ENCODE peak calls at places on chromosomes 1 and 21, in nine cellular contexts. J is spleen, T is suprapubic skin, D is transverse colon, Z is stomach, R is upper lobe of left lung, O is HCT116, Y is esophagus muscularis mucosa, F is H1. U is an unnamed sample. For H3K27me3, the result is how much of the 10 kb centered on the place peaks cover.

GRCh38 chr1:87402192-87403046 is 73.7 kb downstream of the LMO4 start:
- DNase-seq in J (no peak), O (no peak), F (no peak), R (no peak), T (no peak), D (no peak), Z (no peak), Y (no peak), U (no peak)

GRCh38 chr1:55217226-55217996 is 2.2 kb upstream of the USP24 start:
- DNase-seq in J (no peak), R (no peak), F (no peak), O (no peak), Y (no peak), Z (no peak), T (no peak), D (no peak), U (no peak)

GRCh38 chr1:97551113-97551512 is 369.7 kb downstream of the DPYD start:
- DNase-seq in F (no peak), T (no peak), O (no peak), Y (no peak), J (no peak), R (no peak), D (no peak), Z (no peak), U (no peak)

GRCh38 chr21:38272215-38272614 is 15.4 kb downstream of the KCNJ15 start:
- DNase-seq in T (no peak), R (peak), F (no peak), Y (no peak), O (no peak), D (no peak), J (peak), Z (no peak), U (no peak)

GRCh38 chr1:19341201-19342076 is 29.3 kb downstream of the SLC66A1 start:
- DNase-seq in Y (no peak), J (peak), T (peak), D (peak), Z (peak), F (peak), O (peak), R (peak), U (no peak)

GRCh38 chr21:38057626-38058025 is 141.4 kb upstream of the KCNJ6 start:
- DNase-seq in Z (no peak), J (no peak), D (no peak), T (no peak), Y (no peak), F (no peak), R (no peak), O (no peak), U (no peak)

GRCh38 chr1:33346921-33347649 is 26.2 kb upstream of the A3GALT2 start:
- DNase-seq in Z (peak), J (no peak), Y (no peak), F (no peak), R (peak), O (peak), D (peak), T (no peak), U (no peak)

GRCh38 chr1:172293379-172293778 is 127.1 kb upstream of the C1orf105 start:
- DNase-seq in D (no peak), Y (no peak), Z (no peak), J (no peak), R (no peak), T (no peak), O (no peak), F (no peak), U (no peak)

GRCh38 chr1:230271396-230272035 is 154.6 kb downstream of the PGBD5 start:
- DNase-seq in Y (no peak), O (no peak), Z (no peak), T (peak), J (peak), R (no peak), F (no peak), D (no peak), U (no peak)

GRCh38 chr1:230272557-230272956 is 153.6 kb downstream of the PGBD5 start:
- DNase-seq in D (no peak), F (no peak), R (no peak), J (peak), Y (no peak), Z (no peak), T (peak), O (no peak), U (no peak)

GRCh38 chr1:230273141-230273710 is 152.9 kb downstream of the PGBD5 start:
- DNase-seq in F (no peak), D (no peak), R (no peak), T (peak), Y (no peak), O (no peak), Z (no peak), J (peak), U (no peak)

GRCh38 chr1:230270185-230270939 is 155.8 kb downstream of the PGBD5 start:
- DNase-seq in F (no peak), Y (no peak), D (no peak), R (no peak), Z (no peak), T (peak), J (peak), O (no peak), U (no peak)

GRCh38 chr1:230270940-230271325 is 155.2 kb downstream of the PGBD5 start:
- DNase-seq in T (peak), Z (no peak), O (no peak), D (no peak), Y (no peak), F (no peak), J (peak), R (no peak), U (no peak)
- TF ChIP-seq POLR2AphosphoS5 in T (no peak), Z (no peak), O (no peak), D (no peak), Y (no peak), F (no peak), J (no peak), R (no peak), U (no peak)

GRCh38 chr21:46148106-46148505 is 7.3 kb downstream of the FTCD start:
- DNase-seq in F (no peak), Y (no peak), J (peak), R (no peak), T (no peak), Z (no peak), D (no peak), O (no peak), U (no peak)

GRCh38 chr21:46145840-46146691 is 9.3 kb downstream of the FTCD start:
- DNase-seq in D (no peak), O (no peak), J (peak), R (no peak), F (no peak), Y (no peak), T (no peak), Z (no peak), U (no peak)

GRCh38 chr21:46144464-46145070 is 10.8 kb downstream of the FTCD start:
- DNase-seq in J (no peak), F (no peak), Y (no peak), Z (no peak), T (no peak), O (no peak), D (no peak), R (no peak), U (no peak)

GRCh38 chr21:46145159-46145839 is 10.1 kb downstream of the FTCD start:
- DNase-seq in Z (no peak), O (no peak), J (peak), D (no peak), Y (no peak), F (no peak), T (no peak), R (no peak), U (no peak)

GRCh38 chr21:46146856-46147255 is 8.5 kb downstream of the FTCD start:
- DNase-seq in R (no peak), T (no peak), F (no peak), Y (no peak), J (peak), O (no peak), D (no peak), Z (no peak), U (no peak)
- H3K4me3 ChIP-seq in R (no peak), T (no peak), F (no peak), Y (no peak), J (no peak), O (no peak), D (no peak), Z (no peak), U (no peak)

GRCh38 chr1:34929497-34929852 is at the start of gene DLGAP3:
- DNase-seq in Z (no peak), O (no peak), J (no peak), Y (no peak), F (peak), D (no peak), T (no peak), R (no peak), U (no peak)
- H3K27me3 ChIP-seq in Z (under half), O (under half), J (half or more), Y (under half), F (under half), D (half or more), T (half or more), R (under half), U (under half)

GRCh38 chr21:15064576-15065380 is at the start of gene NRIP1:
- DNase-seq in J (peak), D (peak), O (no peak), Y (peak), F (peak), T (peak), R (peak), Z (peak), U (no peak)
- TF ChIP-seq POLR2AphosphoS5 in J (peak), D (peak), O (no peak), Y (peak), F (no peak), T (peak), R (peak), Z (peak), U (peak)

GRCh38 chr1:156571261-156571958 is 955 bp downstream of the IQGAP3 start:
- DNase-seq in O (no peak), D (no peak), R (no peak), J (no peak), Z (no peak), T (no peak), F (no peak), Y (no peak), U (no peak)
- H3K4me3 ChIP-seq in O (peak), D (peak), R (peak), J (no peak), Z (no peak), T (no peak), F (peak), Y (no peak), U (no peak)

DNA sequence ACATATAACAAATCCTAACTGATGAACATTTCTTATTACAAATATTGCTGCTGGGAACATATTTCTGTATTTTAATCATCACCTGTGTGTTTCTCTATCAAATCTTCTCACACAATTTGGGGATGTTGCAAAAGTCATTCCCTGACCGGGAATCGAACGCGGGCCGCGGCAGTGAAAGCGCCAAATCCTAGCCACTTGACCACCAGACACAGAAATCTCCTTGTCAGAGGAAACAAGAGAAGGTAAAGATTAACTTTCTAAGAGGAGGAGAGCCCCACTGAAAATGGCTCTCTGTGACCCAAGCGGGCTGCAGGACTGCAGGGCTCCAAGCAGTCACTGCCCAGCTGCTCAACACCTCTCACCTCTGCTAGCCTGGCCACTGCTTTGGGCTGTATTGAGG is 304.9 kb downstream of the FAM72C start:
- DNase-seq in T (no peak), Z (no peak), J (no peak), F (no peak), O (no peak), D (no peak), R (no peak), Y (no peak), U (no peak)
- H3K27me3 ChIP-seq in T (under half), Z (under half), J (under half), F (under half), O (under half), D (under half), R (under half), Y (under half), U (under half)

GRCh38 chr1:231209531-231209930 is 31.5 kb upstream of the GNPAT start:
- DNase-seq in Z (no peak), O (no peak), D (no peak), Y (no peak), R (no peak), T (no peak), J (no peak), F (no peak), U (no peak)

GRCh38 chr1:231208980-231209379 is 32.0 kb upstream of the GNPAT start:
- DNase-seq in T (no peak), F (no peak), O (no peak), D (no peak), R (no peak), Z (no peak), J (peak), Y (no peak), U (no peak)

GRCh38 chr1:231210126-231210525 is 30.9 kb upstream of the GNPAT start:
- DNase-seq in O (no peak), J (no peak), D (no peak), F (no peak), T (no peak), R (no peak), Z (no peak), Y (no peak), U (no peak)

GRCh38 chr1:231213831-231214573 is 27.0 kb upstream of the GNPAT start:
- DNase-seq in O (no peak), T (no peak), J (peak), R (no peak), F (no peak), Z (no peak), D (no peak), Y (no peak), U (no peak)

DNA sequence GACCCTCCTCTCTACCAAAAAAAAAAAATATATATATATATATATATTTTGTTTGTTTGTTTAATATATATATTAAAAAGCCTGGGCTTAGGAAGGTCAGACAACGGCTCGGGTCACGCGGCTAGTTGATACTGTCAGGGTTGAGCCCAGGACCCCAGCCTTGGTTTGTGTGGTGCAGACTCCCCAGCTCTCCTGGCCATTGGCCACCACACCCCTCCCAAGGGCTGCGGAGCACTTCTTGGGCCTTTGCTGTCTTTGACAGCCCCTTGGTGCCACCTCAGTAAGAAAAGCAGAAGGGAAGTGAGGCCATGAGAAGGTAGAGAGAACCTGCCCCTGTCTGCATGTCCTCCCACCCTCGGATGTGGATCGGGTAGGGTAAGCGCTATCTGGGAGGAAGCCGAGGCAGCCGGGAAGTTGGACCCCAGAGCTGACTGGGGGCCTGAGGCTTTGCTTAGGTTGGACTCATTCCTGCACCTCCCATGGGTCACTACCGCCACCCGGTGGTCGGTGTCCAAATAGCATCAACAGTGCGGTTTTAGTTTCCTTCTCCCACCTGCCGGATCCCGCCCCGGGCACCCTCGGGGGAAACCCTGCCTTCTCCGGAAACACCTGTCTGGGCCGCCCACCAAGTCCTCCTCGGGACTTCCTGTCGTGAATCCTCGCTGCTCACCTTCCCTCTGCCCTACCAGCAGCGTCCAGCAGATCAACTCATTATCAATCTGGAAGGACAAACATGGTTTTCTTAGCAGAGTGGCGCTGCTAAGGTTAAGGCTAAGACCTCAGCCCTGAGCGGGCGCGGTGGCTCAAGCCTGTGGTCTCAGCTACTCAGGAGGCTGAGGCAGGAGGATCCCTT is 29.8 kb upstream of the GNPAT start:
- DNase-seq in D (peak), F (peak), R (peak), Y (no peak), J (peak), O (peak), T (peak), Z (peak), U (no peak)
- TF ChIP-seq POLR2AphosphoS5 in D (no peak), F (no peak), R (no peak), Y (no peak), J (peak), O (peak), T (no peak), Z (peak), U (no peak)

DNA sequence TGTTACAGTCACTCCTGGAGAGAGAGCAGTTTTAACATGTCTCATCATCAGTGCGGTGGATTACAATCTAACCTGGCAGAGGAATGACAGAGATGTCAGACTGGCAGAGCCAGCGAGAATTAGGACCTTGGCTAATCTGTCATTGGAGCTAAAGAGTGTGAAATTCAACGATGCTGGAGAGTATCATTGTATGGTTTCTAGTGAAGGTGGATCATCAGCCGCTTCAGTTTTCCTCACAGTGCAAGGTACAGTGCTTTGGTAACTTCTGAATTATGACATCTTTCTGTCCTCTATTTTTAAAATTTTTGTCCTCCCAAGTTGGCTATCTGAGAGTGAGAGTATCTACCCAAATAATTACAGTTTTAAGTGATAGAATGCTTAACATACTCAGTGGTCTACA is 199.4 kb downstream of the HMCN1 start:
- DNase-seq in D (no peak), J (no peak), R (no peak), F (no peak), Z (no peak), Y (no peak), O (no peak), T (no peak), U (no peak)
- H3K4me3 ChIP-seq in D (no peak), J (no peak), R (no peak), F (no peak), Z (no peak), Y (no peak), O (no peak), T (no peak), U (no peak)

GRCh38 chr1:228417471-228418203 is 976 bp upstream of the TRIM17 start:
- DNase-seq in O (peak), Z (no peak), F (no peak), T (no peak), D (no peak), R (no peak), J (peak), Y (no peak), U (no peak)
- H3K27me3 ChIP-seq in O (under half), Z (under half), F (under half), T (under half), D (under half), R (under half), J (under half), Y (under half), U (under half)

GRCh38 chr21:25329227-25329626 is 278.1 kb downstream of the MRPL39 start:
- DNase-seq in J (no peak), T (no peak), R (no peak), F (no peak), D (no peak), O (no peak), Z (no peak), Y (no peak), U (no peak)
- TF ChIP-seq POLR2AphosphoS5 in J (no peak), T (no peak), R (no peak), F (no peak), D (no peak), O (no peak), Z (no peak), Y (no peak), U (no peak)